ENCODE peak calls at places on chromosome 9, in six cellular contexts. One of them, this sample, is unnamed.

GRCh38 chr9:113543286-113544000 is 79.9 kb downstream of the RGS3 start:
- DNase-seq in cardiac muscle cell: no peak
- DNase-seq in body of pancreas: no peak
- DNase-seq in CD4-positive, alpha-beta T cell: no peak
- DNase-seq in stomach: no peak
- DNase-seq in left ventricle myocardium inferior: no peak
- DNase-seq in this sample: no peak

GRCh38 chr9:35905912-35906679 is at the start of gene HRCT1:
- DNase-seq in left ventricle myocardium inferior: peak
- DNase-seq in stomach: peak
- DNase-seq in body of pancreas: peak
- DNase-seq in CD4-positive, alpha-beta T cell: no peak
- DNase-seq in cardiac muscle cell: no peak
- DNase-seq in this sample: peak

GRCh38 chr9:18606831-18607230 is 132.9 kb downstream of the ADAMTSL1 start:
- DNase-seq in CD4-positive, alpha-beta T cell: no peak
- DNase-seq in stomach: no peak
- DNase-seq in body of pancreas: no peak
- DNase-seq in cardiac muscle cell: no peak
- DNase-seq in left ventricle myocardium inferior: no peak
- DNase-seq in this sample: no peak

GRCh38 chr9:38732849-38733248 is 12.9 kb upstream of the FAM240B start:
- DNase-seq in left ventricle myocardium inferior: no peak
- DNase-seq in cardiac muscle cell: no peak
- DNase-seq in CD4-positive, alpha-beta T cell: no peak
- DNase-seq in stomach: no peak
- DNase-seq in body of pancreas: no peak
- DNase-seq in this sample: no peak

GRCh38 chr9:122816163-122816867 is 12.1 kb downstream of the PDCL start:
- DNase-seq in left ventricle myocardium inferior: peak
- DNase-seq in body of pancreas: no peak
- DNase-seq in cardiac muscle cell: no peak
- DNase-seq in CD4-positive, alpha-beta T cell: peak
- DNase-seq in stomach: no peak
- DNase-seq in this sample: no peak

GRCh38 chr9:91741529-91741928 is 208.5 kb downstream of the ROR2 start:
- DNase-seq in CD4-positive, alpha-beta T cell: no peak
- DNase-seq in stomach: no peak
- DNase-seq in body of pancreas: no peak
- DNase-seq in cardiac muscle cell: no peak
- DNase-seq in left ventricle myocardium inferior: no peak
- DNase-seq in this sample: peak

GRCh38 chr9:16335788-16336580 is 534.5 kb downstream of the BNC2 start:
- DNase-seq in cardiac muscle cell: no peak
- DNase-seq in left ventricle myocardium inferior: peak
- DNase-seq in stomach: no peak
- DNase-seq in CD4-positive, alpha-beta T cell: no peak
- DNase-seq in body of pancreas: peak
- DNase-seq in this sample: peak

GRCh38 chr9:120482424-120483186 is 97.4 kb downstream of the CDK5RAP2 start:
- DNase-seq in body of pancreas: no peak
- DNase-seq in stomach: no peak
- DNase-seq in left ventricle myocardium inferior: peak
- DNase-seq in CD4-positive, alpha-beta T cell: no peak
- DNase-seq in cardiac muscle cell: no peak
- DNase-seq in this sample: no peak

GRCh38 chr9:128635266-128636023 is 21.2 kb downstream of the DYNC2I2 start:
- DNase-seq in CD4-positive, alpha-beta T cell: no peak
- DNase-seq in left ventricle myocardium inferior: peak
- DNase-seq in body of pancreas: peak
- DNase-seq in cardiac muscle cell: peak
- DNase-seq in stomach: peak
- DNase-seq in this sample: peak

GRCh38 chr9:23731373-23731772 is 94.7 kb downstream of the ELAVL2 start:
- DNase-seq in cardiac muscle cell: no peak
- DNase-seq in body of pancreas: no peak
- DNase-seq in CD4-positive, alpha-beta T cell: no peak
- DNase-seq in stomach: no peak
- DNase-seq in left ventricle myocardium inferior: no peak
- DNase-seq in this sample: no peak

GRCh38 chr9:86795047-86795437 is 152.3 kb downstream of the GAS1 start:
- DNase-seq in stomach: no peak
- DNase-seq in left ventricle myocardium inferior: no peak
- DNase-seq in CD4-positive, alpha-beta T cell: no peak
- DNase-seq in cardiac muscle cell: peak
- DNase-seq in body of pancreas: no peak
- DNase-seq in this sample: no peak

GRCh38 chr9:100690438-100690837 is 112.6 kb downstream of the CAVIN4 start:
- DNase-seq in stomach: no peak
- DNase-seq in CD4-positive, alpha-beta T cell: no peak
- DNase-seq in left ventricle myocardium inferior: no peak
- DNase-seq in cardiac muscle cell: no peak
- DNase-seq in body of pancreas: no peak
- DNase-seq in this sample: no peak

DNA sequence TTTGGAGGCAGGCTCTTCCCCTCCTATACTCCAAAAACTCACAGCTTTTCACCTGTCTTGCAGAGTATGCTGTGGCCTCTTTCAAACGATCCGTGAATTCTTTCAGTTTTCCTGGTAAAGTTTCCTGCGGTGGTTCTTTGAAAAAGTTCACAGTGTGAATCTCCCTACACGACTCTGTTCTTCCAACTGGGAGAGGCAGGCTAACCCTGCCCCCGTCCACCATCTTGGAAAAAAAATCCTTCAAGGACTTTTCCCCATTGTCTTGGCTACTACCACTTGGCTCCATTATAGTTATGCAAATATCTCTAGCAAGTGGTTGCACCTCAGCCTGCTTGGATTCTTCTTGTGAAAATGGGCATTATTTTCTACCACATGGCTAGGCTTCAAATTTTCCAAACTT is 382.6 kb downstream of the AGTPBP1 start:
- DNase-seq in cardiac muscle cell: no peak
- DNase-seq in CD4-positive, alpha-beta T cell: no peak
- DNase-seq in stomach: no peak
- DNase-seq in body of pancreas: no peak
- DNase-seq in left ventricle myocardium inferior: no peak
- DNase-seq in this sample: no peak
- H3K27ac ChIP-seq in cardiac muscle cell: no peak
- H3K27ac ChIP-seq in CD4-positive, alpha-beta T cell: no peak
- H3K27ac ChIP-seq in stomach: no peak
- H3K27ac ChIP-seq in body of pancreas: no peak
- H3K27ac ChIP-seq in left ventricle myocardium inferior: no peak
- H3K27ac ChIP-seq in this sample: no peak

DNA sequence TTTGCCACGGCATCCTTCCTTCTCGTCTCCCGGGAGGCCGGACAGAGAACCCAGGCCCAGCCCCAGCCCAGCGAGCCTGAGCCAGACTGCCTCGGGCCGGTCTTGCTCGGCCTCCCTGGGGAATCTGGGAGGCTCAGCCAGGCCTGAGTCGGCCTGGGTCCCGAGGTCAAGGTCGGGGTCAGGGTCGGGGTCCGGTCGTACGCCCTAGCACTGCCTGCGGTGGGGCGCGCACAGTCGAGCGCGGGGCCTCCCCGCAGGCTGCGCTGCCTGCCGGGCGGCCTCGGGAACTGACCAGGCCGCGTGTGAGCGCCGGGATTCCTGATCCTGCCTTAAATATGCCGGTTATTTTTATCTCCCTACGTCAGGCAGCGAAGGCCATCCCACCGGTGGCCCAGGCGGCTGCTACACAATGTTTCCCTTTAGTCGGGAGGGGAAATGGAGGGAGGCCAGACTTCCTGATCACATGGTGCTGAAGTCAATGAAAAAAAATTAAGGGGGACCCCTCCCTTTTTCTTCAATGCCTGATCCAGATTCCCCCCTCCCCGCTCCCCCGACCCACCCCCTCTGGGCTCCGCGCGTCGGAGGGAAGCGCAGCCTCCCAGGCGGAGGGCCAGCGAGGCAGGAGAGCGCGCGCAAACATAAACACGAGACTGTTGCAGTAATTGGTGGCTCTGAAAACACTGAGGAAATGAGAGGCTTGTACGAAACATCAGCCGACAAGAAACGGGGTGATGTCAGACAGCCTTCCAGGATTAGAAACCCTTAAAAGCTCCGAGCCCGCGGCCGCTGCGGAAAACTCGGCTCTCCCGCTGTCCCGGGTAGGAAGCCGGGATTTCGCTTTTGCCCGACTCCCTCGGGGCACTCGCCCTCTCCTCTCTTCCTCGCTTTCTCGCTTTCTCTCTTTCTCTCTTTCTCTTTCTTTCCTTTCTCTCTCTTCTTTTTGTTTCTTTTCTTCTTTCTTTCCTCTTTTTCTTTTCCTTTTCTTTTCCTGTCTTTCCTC is 148.2 kb upstream of the KLF4 start:
- DNase-seq in cardiac muscle cell: peak
- DNase-seq in body of pancreas: peak
- DNase-seq in CD4-positive, alpha-beta T cell: no peak
- DNase-seq in left ventricle myocardium inferior: peak
- DNase-seq in stomach: peak
- DNase-seq in this sample: peak
- TF ChIP-seq CTCF in cardiac muscle cell: peak
- TF ChIP-seq CTCF in body of pancreas: no peak
- TF ChIP-seq CTCF in CD4-positive, alpha-beta T cell: no peak
- TF ChIP-seq CTCF in left ventricle myocardium inferior: peak
- TF ChIP-seq CTCF in stomach: no peak
- TF ChIP-seq CTCF in this sample: no peak

GRCh38 chr9:77532607-77533006 is 115.5 kb downstream of the GNA14 start:
- DNase-seq in stomach: no peak
- DNase-seq in CD4-positive, alpha-beta T cell: no peak
- DNase-seq in left ventricle myocardium inferior: no peak
- DNase-seq in cardiac muscle cell: no peak
- DNase-seq in body of pancreas: no peak
- DNase-seq in this sample: no peak

GRCh38 chr9:77533678-77534077 is 114.4 kb downstream of the GNA14 start:
- DNase-seq in cardiac muscle cell: no peak
- DNase-seq in left ventricle myocardium inferior: no peak
- DNase-seq in body of pancreas: no peak
- DNase-seq in stomach: no peak
- DNase-seq in CD4-positive, alpha-beta T cell: no peak
- DNase-seq in this sample: no peak

DNA sequence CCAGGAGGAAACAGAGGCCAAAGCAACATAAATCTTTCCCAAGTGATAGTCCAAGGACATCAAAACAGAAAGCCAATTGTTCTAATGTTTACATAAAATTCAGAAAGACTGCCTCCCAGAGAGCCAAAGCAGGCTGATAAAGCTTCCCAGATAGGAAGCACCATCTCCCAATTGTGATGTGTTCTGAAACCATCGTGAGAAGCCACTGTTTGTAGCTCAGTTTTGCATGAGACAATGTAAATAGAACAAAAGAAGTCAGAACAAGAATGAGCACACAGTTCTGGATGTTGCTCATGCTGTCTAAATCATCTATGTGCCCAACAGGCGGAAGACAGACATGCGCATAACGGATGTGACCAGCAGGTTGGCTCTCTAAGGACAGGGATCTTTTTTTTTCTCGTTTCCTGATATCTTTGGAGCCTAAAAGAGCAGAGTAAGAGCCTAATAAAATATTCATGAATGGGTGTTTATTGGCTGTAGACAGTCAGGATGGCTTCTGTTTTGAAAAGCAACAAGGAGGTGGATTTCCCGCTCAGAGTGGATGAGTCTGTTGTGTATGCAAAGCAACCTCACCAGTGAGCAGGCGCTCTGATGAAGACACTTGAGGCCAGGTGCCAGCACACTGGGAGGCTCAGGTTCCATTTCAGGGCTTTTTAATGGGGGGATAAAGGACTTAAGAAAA is 113.6 kb downstream of the GNA14 start:
- DNase-seq in stomach: no peak
- DNase-seq in left ventricle myocardium inferior: no peak
- DNase-seq in CD4-positive, alpha-beta T cell: no peak
- DNase-seq in cardiac muscle cell: no peak
- DNase-seq in body of pancreas: no peak
- DNase-seq in this sample: no peak
- H3K27ac ChIP-seq in stomach: no peak
- H3K27ac ChIP-seq in left ventricle myocardium inferior: peak
- H3K27ac ChIP-seq in CD4-positive, alpha-beta T cell: no peak
- H3K27ac ChIP-seq in cardiac muscle cell: no peak
- H3K27ac ChIP-seq in body of pancreas: peak
- H3K27ac ChIP-seq in this sample: no peak

DNA sequence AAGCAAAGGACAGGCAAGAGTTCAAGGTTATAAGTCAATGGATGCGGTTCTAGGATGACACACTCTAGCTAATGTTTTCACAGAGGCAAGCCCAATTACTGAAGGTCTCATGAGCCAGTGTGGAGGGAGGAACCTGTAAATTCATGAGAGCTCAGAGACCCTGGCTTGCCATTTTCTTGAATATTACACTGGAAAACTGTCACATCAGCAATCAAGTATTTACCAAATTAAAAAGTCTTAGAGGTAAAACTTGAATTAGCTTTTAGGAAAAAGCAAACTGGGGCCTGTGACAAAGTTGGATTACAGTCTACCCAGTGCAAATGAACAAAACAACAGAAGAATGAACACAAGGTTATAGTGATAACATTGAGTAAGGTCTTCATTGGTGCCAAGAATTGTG is 636.9 kb upstream of the TLE4 start:
- DNase-seq in left ventricle myocardium inferior: no peak
- DNase-seq in cardiac muscle cell: no peak
- DNase-seq in body of pancreas: no peak
- DNase-seq in stomach: no peak
- DNase-seq in CD4-positive, alpha-beta T cell: no peak
- DNase-seq in this sample: no peak
- TF ChIP-seq CTCF in left ventricle myocardium inferior: no peak
- TF ChIP-seq CTCF in cardiac muscle cell: no peak
- TF ChIP-seq CTCF in body of pancreas: no peak
- TF ChIP-seq CTCF in stomach: no peak
- TF ChIP-seq CTCF in CD4-positive, alpha-beta T cell: no peak
- TF ChIP-seq CTCF in this sample: no peak

GRCh38 chr9:116592926-116593325 is 94.2 kb upstream of the TRIM32 start:
- DNase-seq in body of pancreas: no peak
- DNase-seq in CD4-positive, alpha-beta T cell: no peak
- DNase-seq in cardiac muscle cell: no peak
- DNase-seq in left ventricle myocardium inferior: no peak
- DNase-seq in stomach: no peak
- DNase-seq in this sample: no peak
- H3K27ac ChIP-seq in body of pancreas: no peak
- H3K27ac ChIP-seq in CD4-positive, alpha-beta T cell: no peak
- H3K27ac ChIP-seq in cardiac muscle cell: no peak
- H3K27ac ChIP-seq in left ventricle myocardium inferior: no peak
- H3K27ac ChIP-seq in stomach: no peak
- H3K27ac ChIP-seq in this sample: no peak

DNA sequence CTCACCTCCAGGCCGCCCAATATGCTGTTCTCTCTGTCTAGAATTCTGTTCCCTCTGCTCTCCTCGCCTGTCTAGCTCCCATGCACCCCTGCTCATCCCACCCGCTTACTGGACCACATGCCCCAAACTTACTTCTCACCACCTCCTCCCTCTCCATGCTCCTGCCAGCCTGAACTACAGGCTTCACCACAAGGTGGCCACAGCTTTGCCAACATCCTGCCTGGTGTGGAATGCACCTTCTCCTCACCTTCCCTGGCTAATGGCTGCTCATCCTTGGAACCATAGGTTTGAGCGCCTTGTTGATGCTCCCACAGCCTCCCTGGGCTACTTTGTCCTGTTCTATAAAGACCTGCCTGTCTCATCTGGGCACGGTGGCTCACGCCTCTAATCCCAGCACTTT is 9.6 kb downstream of the LAMC3 start:
- DNase-seq in body of pancreas: no peak
- DNase-seq in cardiac muscle cell: no peak
- DNase-seq in left ventricle myocardium inferior: no peak
- DNase-seq in stomach: no peak
- DNase-seq in CD4-positive, alpha-beta T cell: no peak
- DNase-seq in this sample: peak
- TF ChIP-seq CTCF in body of pancreas: no peak
- TF ChIP-seq CTCF in cardiac muscle cell: no peak
- TF ChIP-seq CTCF in left ventricle myocardium inferior: peak
- TF ChIP-seq CTCF in stomach: no peak
- TF ChIP-seq CTCF in CD4-positive, alpha-beta T cell: no peak
- TF ChIP-seq CTCF in this sample: peak

This sample was measured in RWPE1.